ENCODE peak calls at places on chromosomes 3 and 15, in six cellular contexts. T is fibroblast of lung, Q is uterus, P is suprapubic skin, W is fibroblast of mammary gland, V is WERI-Rb-1. D is an unnamed sample.
A peak's percentile ranks its signal among the peaks of the same experiment; 100 is the strongest.

GRCh38 chr3:112302881-112303761 is 9.1 kb upstream of the SLC9C1 start:
- DNase-seq in T (peak; percentile 22), Q (no peak), P (no peak), W (peak; percentile 15), V (no peak), D (no peak)

GRCh38 chr3:145719118-145719517 is 441.9 kb downstream of the PLOD2 start:
- DNase-seq in T (no peak), Q (no peak), P (no peak), W (no peak), V (no peak), D (no peak)

GRCh38 chr15:93056836-93057235 is 32.2 kb downstream of the RGMA start:
- DNase-seq in T (no peak), Q (no peak), P (no peak), W (no peak), V (no peak), D (no peak)

GRCh38 chr15:31260646-31261265 is 65.9 kb upstream of the KLF13 start:
- DNase-seq in T (no peak), Q (no peak), P (peak; percentile 67), W (no peak), V (no peak), D (no peak)

GRCh38 chr3:188284455-188285212 is 130.7 kb downstream of the LPP start:
- DNase-seq in T (peak; percentile 54), Q (no peak), P (no peak), W (no peak), V (no peak), D (no peak)

GRCh38 chr3:67614195-67614594 is 40.2 kb downstream of the SUCLG2 start:
- DNase-seq in T (no peak), Q (no peak), P (no peak), W (no peak), V (no peak), D (no peak)

GRCh38 chr3:72395654-72396415 is 452.4 kb downstream of the SHQ1 start:
- DNase-seq in T (peak; percentile 14), Q (no peak), P (no peak), W (peak; percentile 73), V (no peak), D (peak; percentile 43)

GRCh38 chr3:12679468-12679867 is 15.6 kb upstream of the RAF1 start:
- DNase-seq in T (peak; percentile 68), Q (no peak), P (no peak), W (peak; percentile 56), V (no peak), D (no peak)

GRCh38 chr15:95669146-95669922 is 661.2 kb upstream of the NR2F2 start:
- DNase-seq in T (no peak), Q (peak; percentile 24), P (no peak), W (peak; percentile 14), V (no peak), D (no peak)

GRCh38 chr3:70471464-70472342 is 159.3 kb upstream of the MDFIC2 start:
- DNase-seq in T (peak; percentile 1), Q (no peak), P (no peak), W (no peak), V (no peak), D (peak; percentile 24)

GRCh38 chr15:43212951-43213350 is 7.9 kb downstream of the EPB42 start:
- DNase-seq in T (no peak), Q (no peak), P (no peak), W (no peak), V (no peak), D (no peak)

GRCh38 chr3:55721716-55722484 is 234.8 kb upstream of the WNT5A start:
- DNase-seq in T (peak; percentile 27), Q (peak; percentile 16), P (no peak), W (peak; percentile 35), V (peak; percentile 46), D (no peak)

GRCh38 chr3:55571913-55572312 is 84.8 kb upstream of the WNT5A start:
- DNase-seq in T (peak; percentile 45), Q (no peak), P (no peak), W (no peak), V (no peak), D (no peak)

GRCh38 chr3:64188810-64189560 is 36.3 kb downstream of the PRICKLE2 start:
- DNase-seq in T (peak; percentile 96), Q (peak; percentile 55), P (no peak), W (peak; percentile 96), V (no peak), D (peak; percentile 95)

GRCh38 chr3:64186667-64187064 is 38.6 kb downstream of the PRICKLE2 start:
- DNase-seq in T (no peak), Q (no peak), P (no peak), W (no peak), V (no peak), D (no peak)

GRCh38 chr3:64184621-64185020 is 40.6 kb downstream of the PRICKLE2 start:
- DNase-seq in T (peak; percentile 75), Q (no peak), P (no peak), W (peak; percentile 83), V (no peak), D (no peak)

GRCh38 chr3:64185436-64185835 is 39.8 kb downstream of the PRICKLE2 start:
- DNase-seq in T (no peak), Q (no peak), P (no peak), W (peak; percentile 56), V (no peak), D (no peak)

GRCh38 chr3:64187065-64187959 is 38.0 kb downstream of the PRICKLE2 start:
- DNase-seq in T (peak; percentile 99), Q (peak; percentile 83), P (no peak), W (peak; percentile 97), V (peak; percentile 37), D (peak; percentile 99)
- TF ChIP-seq CTCF in T (no peak), Q (no peak), P (no peak), W (peak; percentile 24), V (no peak), D (peak; percentile 34)

GRCh38 chr3:16300282-16300681 is 35.3 kb downstream of the OXNAD1 start:
- DNase-seq in T (peak; percentile 75), Q (no peak), P (no peak), W (no peak), V (no peak), D (no peak)

GRCh38 chr3:16300881-16301359 is 35.9 kb downstream of the OXNAD1 start:
- DNase-seq in T (no peak), Q (no peak), P (no peak), W (no peak), V (no peak), D (no peak)

GRCh38 chr3:16302082-16302631 is 37.1 kb downstream of the OXNAD1 start:
- DNase-seq in T (no peak), Q (no peak), P (peak; percentile 8), W (no peak), V (no peak), D (no peak)

GRCh38 chr3:16303037-16303436 is 38.0 kb downstream of the OXNAD1 start:
- DNase-seq in T (peak; percentile 34), Q (no peak), P (peak; percentile 15), W (no peak), V (no peak), D (no peak)

GRCh38 chr3:16301490-16301889 is 36.5 kb downstream of the OXNAD1 start:
- DNase-seq in T (no peak), Q (no peak), P (no peak), W (no peak), V (no peak), D (no peak)
- H3K4me3 ChIP-seq in T (no peak overlapping the region), Q (no peak overlapping the region), P (no peak overlapping the region), W (no peak overlapping the region), V (no peak overlapping the region), D (no peak overlapping the region)

DNA sequence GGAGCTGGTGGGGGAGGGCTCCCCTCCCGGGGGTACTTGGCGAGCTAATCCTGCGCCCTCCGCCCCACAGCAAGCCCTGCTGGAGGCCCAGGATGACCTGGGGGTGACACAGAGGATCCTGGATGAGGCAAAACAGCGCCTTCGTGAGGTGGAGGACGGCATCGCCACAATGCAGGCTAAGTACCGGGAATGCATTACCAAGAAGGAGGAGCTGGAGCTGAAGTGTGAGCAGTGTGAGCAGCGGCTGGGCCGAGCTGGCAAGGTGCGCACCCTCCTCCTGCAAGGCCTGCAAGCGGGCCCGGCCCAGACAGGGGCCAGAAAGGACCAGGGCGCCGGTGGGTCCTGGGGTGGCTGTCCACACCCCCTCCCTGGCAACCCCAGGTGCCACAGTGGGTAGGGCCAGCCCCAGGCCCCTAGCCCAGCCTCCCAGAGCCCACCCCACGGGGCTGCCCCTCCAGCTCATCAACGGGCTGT is 56.5 kb downstream of the SEMA3G start:
- DNase-seq in T (no peak), Q (no peak), P (no peak), W (no peak), V (no peak), D (no peak)
- TF ChIP-seq CTCF in T (no peak), Q (no peak), P (no peak), W (no peak), V (peak; percentile 35), D (peak; percentile 7)

GRCh38 chr15:74791667-74792066 is 9.8 kb downstream of the CSK start:
- DNase-seq in T (no peak), Q (no peak), P (no peak), W (no peak), V (no peak), D (no peak)
- H3K4me3 ChIP-seq in T (no peak overlapping the region), Q (no peak overlapping the region), P (no peak overlapping the region), W (no peak overlapping the region), V (no peak overlapping the region), D (no peak overlapping the region)

DNA sequence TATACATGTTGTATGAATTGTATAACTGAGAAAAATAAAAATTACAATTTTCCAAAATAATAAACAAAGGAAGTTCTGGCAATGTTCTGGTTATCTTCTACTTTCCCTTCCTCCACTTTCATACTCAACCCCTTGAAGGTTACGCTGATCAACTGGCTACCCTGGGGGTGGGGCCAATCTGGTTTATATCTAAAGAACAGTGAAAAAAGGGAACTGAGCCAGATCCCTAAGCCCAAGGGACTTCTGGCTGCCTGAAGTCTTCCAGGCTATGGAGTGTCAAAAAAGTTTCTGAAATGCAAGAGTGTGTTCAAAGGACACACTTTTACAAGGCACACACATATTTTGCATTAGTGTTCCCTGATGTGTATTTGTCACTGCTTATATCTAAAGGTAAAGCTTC is 591.9 kb downstream of the ROBO1 start:
- DNase-seq in T (no peak), Q (no peak), P (no peak), W (peak; percentile 10), V (no peak), D (no peak)
- TF ChIP-seq CTCF in T (no peak), Q (no peak), P (no peak), W (no peak), V (no peak), D (no peak)

D was measured in retinal pigment epithelial cell.